ENCODE peak calls at places on chromosomes 6 and 20, in nine cellular contexts. N is spleen; O is activated naive CD4-positive, alpha-beta T cell treated with Interleukin-2 at 50 U/mL for 16 hours; K is mesendoderm; L is posterior cingulate gyrus; A is prostate gland; M is body of pancreas; T is stimulated activated naive CD8-positive, alpha-beta T cell treated with anti-CD3 and anti-CD28 coated beads, Interleukin-15, amount 100 ng/mL, for 72 hours; C is fibroblast of the aortic adventitia. Z is an unnamed sample.
A peak's percentile ranks its signal among the peaks of the same experiment; 100 is the strongest.

GRCh38 chr6:62652692-62653328 is 366.8 kb upstream of the KHDRBS2 start:
- DNase-seq in A (no peak), C (peak; percentile 5), K (peak; percentile 50), T (no peak), L (no peak), N (no peak), M (no peak), O (no peak), Z (no peak)

GRCh38 chr6:50899306-50899840 is 80.7 kb downstream of the TFAP2B start:
- DNase-seq in N (no peak), K (no peak), C (peak; percentile 12), O (no peak), L (no peak), T (no peak), A (no peak), M (no peak), Z (no peak)

GRCh38 chr6:150377211-150377781 is 8.5 kb downstream of the IYD start:
- DNase-seq in C (no peak), M (peak; percentile 48), A (no peak), K (peak; percentile 68), O (no peak), L (no peak), T (no peak), N (no peak), Z (no peak)

GRCh38 chr20:50575869-50576720 is 65.9 kb downstream of the PTPN1 start:
- DNase-seq in A (peak; percentile 71), O (peak; percentile 74), T (peak; percentile 54), C (peak; percentile 59), L (no peak), N (peak; percentile 88), K (peak; percentile 64), M (peak; percentile 71), Z (peak; percentile 66)

GRCh38 chr6:72787521-72788031 is 165.7 kb downstream of the KCNQ5 start:
- DNase-seq in T (no peak), K (peak; percentile 84), A (peak; percentile 83), O (no peak), M (no peak), N (no peak), L (no peak), C (peak; percentile 92), Z (peak; percentile 12)

GRCh38 chr6:38179300-38179699 is 359.8 kb downstream of the ZFAND3 start:
- DNase-seq in M (no peak), A (no peak), K (no peak), N (peak; percentile 42), C (no peak), T (no peak), L (no peak), O (no peak), Z (peak; percentile 37)

GRCh38 chr20:1287306-1287705 is 21.2 kb downstream of the SNPH start:
- DNase-seq in M (no peak), C (no peak), T (no peak), L (no peak), N (no peak), A (no peak), O (no peak), K (no peak), Z (no peak)

GRCh38 chr6:44667668-44668390 is 280.3 kb downstream of the CDC5L start:
- DNase-seq in L (no peak), O (peak; percentile 49), A (no peak), C (no peak), T (no peak), M (peak; percentile 50), K (peak; percentile 87), N (no peak), Z (peak; percentile 83)

GRCh38 chr20:56762401-56762800 is 133.3 kb downstream of the TFAP2C start:
- DNase-seq in L (no peak), T (no peak), O (no peak), M (no peak), C (no peak), K (no peak), N (no peak), A (no peak), Z (no peak)

GRCh38 chr6:163415176-163415619 is 680 bp downstream of the QKI start:
- DNase-seq in C (no peak), A (no peak), L (no peak), T (peak; percentile 41), N (peak; percentile 91), M (no peak), O (peak; percentile 33), K (peak; percentile 59), Z (peak; percentile 27)

GRCh38 chr6:129672883-129673631 is 36.9 kb downstream of the ARHGAP18 start:
- DNase-seq in M (no peak), A (no peak), C (peak; percentile 91), N (no peak), T (no peak), K (peak; percentile 66), L (no peak), O (no peak), Z (no peak)

GRCh38 chr6:147194652-147195403 is 9.4 kb upstream of the STXBP5 start:
- DNase-seq in L (no peak), O (no peak), C (peak; percentile 34), N (no peak), M (no peak), T (no peak), K (no peak), A (no peak), Z (no peak)

GRCh38 chr6:46221221-46221793 is 50.5 kb upstream of the ENPP5 start:
- DNase-seq in O (no peak), N (no peak), T (no peak), L (no peak), A (no peak), K (peak; percentile 47), M (no peak), C (peak; percentile 58), Z (no peak)

Z was measured in WERI-Rb-1.